ENCODE peak calls at places on chromosome 18, in six cellular contexts. T is A549, H is HepG2, D is GM12878, O is K562, W is endothelial cell of umbilical vein. L is an unnamed sample.

GRCh38 chr18:11663630-11664029 is 25.4 kb upstream of the GNAL start:
- DNase-seq in O (no peak), D (no peak), H (no peak), W (no peak), T (no peak), L (no peak)

GRCh38 chr18:1173593-1173992 is 268.9 kb downstream of the ADCYAP1 start:
- DNase-seq in O (no peak), D (no peak), W (no peak), T (no peak), H (no peak), L (no peak)

GRCh38 chr18:12628706-12629702 is 28.9 kb downstream of the SPIRE1 start:
- DNase-seq in T (no peak), D (no peak), H (no peak), O (no peak), W (peak; percentile 55), L (no peak)

GRCh38 chr18:616380-616995 is 19.7 kb downstream of the CLUL1 start:
- DNase-seq in H (peak; percentile 35), T (peak; percentile 47), O (peak; percentile 58), W (peak; percentile 64), D (no peak), L (peak; percentile 48)

GRCh38 chr18:52716926-52717325 is 376.9 kb downstream of the DCC start:
- DNase-seq in H (peak; percentile 27), T (peak; percentile 39), W (no peak), O (no peak), D (no peak), L (peak; percentile 50)

GRCh38 chr18:63451774-63452173 is 25.0 kb upstream of the SERPINB5 start:
- DNase-seq in O (no peak), T (no peak), H (no peak), D (no peak), W (peak; percentile 19), L (no peak)

GRCh38 chr18:36724591-36725001 is 104.2 kb downstream of the TPGS2 start:
- DNase-seq in T (no peak), W (no peak), H (no peak), D (no peak), O (no peak), L (no peak)

GRCh38 chr18:59874166-59874565 is 25.6 kb upstream of the PMAIP1 start:
- DNase-seq in O (no peak), D (no peak), T (peak; percentile 57), W (peak; percentile 73), H (peak; percentile 13), L (peak; percentile 31)

GRCh38 chr18:67142604-67143003 is 373.9 kb downstream of the DSEL start:
- DNase-seq in T (no peak), D (no peak), H (no peak), O (no peak), W (no peak), L (no peak)

GRCh38 chr18:21177742-21178305 is 64.2 kb upstream of the GREB1L start:
- DNase-seq in D (no peak), O (no peak), H (no peak), T (no peak), W (no peak), L (peak; percentile 76)

GRCh38 chr18:30819619-30820018 is 222.9 kb downstream of the DSC3 start:
- DNase-seq in W (no peak), D (no peak), T (no peak), H (no peak), O (no peak), L (no peak)

GRCh38 chr18:22594155-22594690 is 176.5 kb upstream of the CTAGE1 start:
- DNase-seq in H (no peak), O (no peak), T (no peak), W (no peak), D (no peak), L (no peak)

GRCh38 chr18:79868811-79869541 is 71.2 kb downstream of the KCNG2 start:
- DNase-seq in W (no peak), O (no peak), D (no peak), T (no peak), H (no peak), L (no peak)

GRCh38 chr18:79869591-79870368 is 72.0 kb downstream of the KCNG2 start:
- DNase-seq in W (no peak), O (no peak), T (no peak), D (no peak), H (no peak), L (peak; percentile 30)

GRCh38 chr18:79867666-79868065 is 69.9 kb downstream of the KCNG2 start:
- DNase-seq in O (no peak), W (no peak), D (no peak), T (no peak), H (no peak), L (no peak)

GRCh38 chr18:79868168-79868784 is 70.5 kb downstream of the KCNG2 start:
- DNase-seq in W (no peak), H (no peak), D (no peak), O (no peak), T (no peak), L (no peak)

DNA sequence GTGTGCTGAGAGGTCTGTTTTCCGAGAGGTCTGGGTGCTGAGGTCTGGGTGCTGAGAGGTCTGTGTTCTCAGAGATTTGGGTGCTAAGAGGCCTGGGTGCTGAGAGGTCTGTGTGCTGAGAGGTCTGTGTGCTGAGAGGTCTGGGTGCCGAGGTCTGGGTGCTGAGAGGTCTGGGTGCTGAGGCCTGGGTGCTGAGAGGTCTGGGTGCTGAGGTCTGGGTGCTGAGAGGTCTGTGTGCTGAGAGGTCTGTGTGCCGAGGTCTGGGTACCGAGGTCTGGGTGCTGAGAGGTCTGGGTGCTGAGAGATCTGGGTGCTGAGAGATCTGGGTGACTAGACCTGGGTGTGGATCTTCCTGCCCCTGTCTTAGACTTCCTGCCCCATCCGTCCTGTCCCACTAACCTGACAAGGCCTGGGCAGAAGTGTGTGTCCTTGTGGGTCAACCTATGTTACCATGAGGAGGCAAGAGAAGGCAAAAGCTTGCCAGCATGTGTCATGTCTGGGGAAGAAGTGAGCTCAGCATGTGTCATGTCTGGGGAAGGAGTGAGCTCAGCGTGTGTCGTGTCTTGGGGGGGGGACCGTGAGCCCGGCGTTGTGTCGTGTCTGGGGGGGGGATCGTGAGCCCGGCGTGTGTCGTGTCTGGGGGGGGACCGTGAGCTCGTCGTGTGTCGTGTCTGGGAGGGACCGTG is 69.3 kb downstream of the KCNG2 start:
- DNase-seq in D (no peak), H (no peak), T (peak; percentile 49), O (no peak), W (no peak), L (no peak)
- TF ChIP-seq MYC in D (no peak), H (no peak), T (no peak), O (no peak), W (no peak), L (no peak)

GRCh38 chr18:3294435-3295080 is 32.6 kb downstream of the MYL12B start:
- DNase-seq in O (no peak), T (no peak), D (no peak), H (no peak), W (no peak), L (no peak)
- TF ChIP-seq MYC in O (no peak), T (no peak), D (no peak), H (no peak), W (no peak), L (no peak)

GRCh38 chr18:80095414-80095813 is 13.6 kb upstream of the ADNP2 start:
- DNase-seq in T (no peak), H (no peak), D (no peak), O (no peak), W (no peak), L (no peak)

GRCh38 chr18:80096032-80096565 is 13.0 kb upstream of the ADNP2 start:
- DNase-seq in W (no peak), O (no peak), T (no peak), H (no peak), D (no peak), L (no peak)

DNA sequence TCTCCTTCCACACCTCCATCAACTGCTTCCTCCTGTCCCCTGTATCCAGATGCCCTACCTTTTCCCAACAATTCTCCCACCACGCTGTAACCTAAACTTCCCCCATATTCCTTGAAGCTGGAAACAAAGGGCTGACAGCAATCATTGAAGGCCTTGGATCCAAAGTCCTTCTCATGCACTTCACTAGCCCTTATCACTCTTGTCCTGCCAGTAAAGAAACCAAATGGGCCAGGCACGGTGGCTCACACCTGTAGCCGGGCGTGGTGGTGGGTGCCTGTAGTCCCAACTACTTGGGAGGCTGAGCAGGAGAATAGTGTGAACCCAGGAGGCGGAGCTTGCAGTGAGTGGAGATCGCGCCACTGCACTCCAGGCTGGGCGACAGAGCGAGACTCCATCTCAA is 11.9 kb upstream of the ADNP2 start:
- DNase-seq in W (no peak), D (no peak), T (no peak), H (no peak), O (no peak), L (no peak)
- TF ChIP-seq MYC in W (no peak), D (no peak), T (no peak), H (no peak), O (no peak), L (no peak)

DNA sequence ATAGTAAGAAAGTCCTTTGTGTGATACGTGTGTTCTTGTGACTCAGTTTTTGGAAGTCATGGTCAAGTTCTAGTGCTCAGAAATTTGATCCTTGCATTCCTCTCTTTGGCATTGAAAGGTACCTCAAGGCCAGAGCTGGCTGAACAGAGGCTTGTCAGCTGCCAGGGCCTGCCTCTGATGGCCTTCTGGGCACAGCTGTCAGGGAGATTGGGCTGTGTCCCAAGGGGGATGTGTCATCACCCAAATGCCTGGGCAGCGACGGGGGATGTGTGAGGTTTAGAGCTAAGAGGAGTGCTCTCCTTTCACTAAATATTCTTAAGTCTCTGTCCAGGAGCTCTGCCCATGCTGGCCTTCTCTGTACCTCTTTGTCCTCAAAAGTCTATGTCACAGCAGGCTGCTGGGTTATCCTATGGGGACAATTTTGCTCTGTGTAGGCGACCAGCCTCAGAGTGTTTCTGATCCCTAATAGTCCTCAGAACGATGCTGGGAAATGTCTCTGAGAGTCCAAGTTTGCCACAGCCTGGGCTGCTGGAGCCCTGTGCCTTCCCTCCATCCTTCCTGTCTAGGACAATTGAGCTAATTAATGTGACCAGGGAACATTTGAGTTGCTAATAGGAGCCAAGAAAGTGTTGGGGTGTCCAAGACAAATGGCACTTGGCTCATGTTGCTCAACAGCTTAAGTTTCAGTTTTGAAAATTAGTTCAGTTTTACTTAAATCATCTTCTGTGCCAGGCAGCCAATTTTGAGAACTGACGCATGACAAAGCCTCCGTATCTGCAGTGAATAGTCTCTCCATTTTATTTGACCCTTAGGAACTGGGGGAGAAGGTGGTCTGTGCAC is 115.5 kb upstream of the ZNF521 start:
- DNase-seq in T (no peak), W (no peak), H (no peak), D (no peak), O (no peak), L (peak; percentile 26)
- TF ChIP-seq MYC in T (no peak), W (no peak), H (no peak), D (no peak), O (no peak), L (no peak)

GRCh38 chr18:75405341-75405740 is 22.2 kb downstream of the SMIM21 start:
- DNase-seq in T (no peak), W (no peak), H (no peak), O (no peak), D (no peak), L (no peak)
- TF ChIP-seq MYC in T (no peak), W (no peak), H (no peak), O (no peak), D (no peak), L (no peak)

GRCh38 chr18:71371951-71372605 is 1083.2 kb downstream of the SOCS6 start:
- DNase-seq in W (no peak), T (peak; percentile 0), H (no peak), D (no peak), O (no peak), L (peak; percentile 8)
- TF ChIP-seq MYC in W (no peak), T (no peak), H (no peak), D (no peak), O (no peak), L (no peak)

DNA sequence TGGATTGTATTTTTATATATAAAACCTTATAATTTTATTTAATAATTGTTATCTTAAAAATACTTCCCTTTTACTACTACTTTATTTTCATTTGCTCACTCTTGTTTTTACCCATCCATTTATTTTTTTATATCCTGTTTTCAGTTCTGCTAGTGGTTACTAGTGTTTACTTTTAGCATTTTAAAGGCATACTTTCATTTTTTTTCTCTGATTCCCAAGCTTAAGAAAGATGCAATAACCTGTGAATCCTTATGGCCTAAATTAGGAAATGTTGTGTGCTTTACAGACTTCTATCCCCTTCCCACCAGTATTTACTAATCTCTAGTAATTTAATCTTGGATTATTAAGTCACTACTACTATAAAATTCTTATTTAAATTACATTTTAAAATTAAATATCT is 140.0 kb downstream of the SMAD7 start:
- DNase-seq in H (no peak), O (no peak), D (no peak), T (no peak), W (no peak), L (no peak)
- TF ChIP-seq MYC in H (no peak), O (no peak), D (no peak), T (no peak), W (no peak), L (no peak)